ENCODE peak calls at places on chromosomes 11 and 22, in five cellular contexts. Q is endothelial cell of umbilical vein, C is upper lobe of left lung, U is spleen, Y is transverse colon. O is an unnamed sample.

GRCh38 chr11:5234390-5234834 is at the start of gene HBD:
- DNase-seq in U (no peak), C (no peak), Q (no peak), Y (no peak), O (no peak)

GRCh38 chr11:124763156-124763947 is 1.3 kb upstream of the ESAM start:
- DNase-seq in C (peak; percentile 98), Y (peak; percentile 91), U (peak; percentile 94), Q (peak; percentile 92), O (peak; percentile 92)

GRCh38 chr11:109680127-109680526 is 258.1 kb downstream of the C11orf87 start:
- DNase-seq in C (no peak), Y (no peak), Q (no peak), U (no peak), O (no peak)

GRCh38 chr11:60978546-60979380 is 7.3 kb downstream of the CD6 start:
- DNase-seq in Q (no peak), U (no peak), C (no peak), Y (no peak), O (no peak)

GRCh38 chr11:38553033-38553432 is 1955.0 kb upstream of the RAG2 start:
- DNase-seq in Y (no peak), Q (no peak), U (no peak), C (no peak), O (no peak)

GRCh38 chr22:38040953-38041759 is 16.0 kb upstream of the PICK1 start:
- DNase-seq in C (no peak), U (no peak), Q (no peak), Y (no peak), O (no peak)

GRCh38 chr11:80798189-80798588 is 1357.4 kb upstream of the TENM4 start:
- DNase-seq in Q (no peak), Y (no peak), U (no peak), C (no peak), O (no peak)

GRCh38 chr11:116930586-116930985 is 93.2 kb upstream of the APOA1 start:
- DNase-seq in U (no peak), Y (no peak), Q (no peak), C (no peak), O (no peak)

GRCh38 chr22:33014621-33015020 is 43.6 kb downstream of the SYN3 start:
- DNase-seq in Y (no peak), Q (no peak), C (peak; percentile 66), U (no peak), O (no peak)

GRCh38 chr11:73787051-73787642 is 527 bp upstream of the MRPL48 start:
- DNase-seq in U (no peak), C (no peak), Y (no peak), Q (no peak), O (no peak)

GRCh38 chr22:40599731-40600130 is 36.8 kb downstream of the MRTFA start:
- DNase-seq in Y (no peak), U (no peak), C (no peak), Q (no peak), O (no peak)

GRCh38 chr11:69284081-69284511 is 9.9 kb upstream of the MYEOV start:
- DNase-seq in C (no peak), Y (no peak), Q (no peak), U (no peak), O (no peak)

GRCh38 chr22:26589367-26589844 is 526 bp downstream of the TPST2 start:
- DNase-seq in Y (peak; percentile 57), U (peak; percentile 91), C (no peak), Q (peak; percentile 23), O (peak; percentile 38)

GRCh38 chr11:70339066-70339465 is 59.3 kb upstream of the CTTN start:
- DNase-seq in Q (no peak), C (peak; percentile 50), U (no peak), Y (no peak), O (no peak)

GRCh38 chr11:23957309-23957708 is 539.5 kb upstream of the LUZP2 start:
- DNase-seq in Q (no peak), U (no peak), Y (no peak), C (no peak), O (no peak)

GRCh38 chr22:47098554-47098953 is 336.1 kb downstream of the TBC1D22A start:
- DNase-seq in Q (no peak), C (no peak), U (no peak), Y (no peak), O (no peak)

GRCh38 chr22:39967996-39968968 is 8.1 kb downstream of the TMA7B start:
- DNase-seq in U (no peak), C (no peak), Y (no peak), Q (no peak), O (no peak)

GRCh38 chr22:25085930-25086901 is 113.4 kb upstream of the CRYBB3 start:
- DNase-seq in Q (peak; percentile 99), U (no peak), Y (no peak), C (no peak), O (no peak)

GRCh38 chr22:40244586-40244985 is 66.9 kb downstream of the TNRC6B start:
- DNase-seq in Q (no peak), Y (no peak), C (no peak), U (no peak), O (no peak)

GRCh38 chr22:40058265-40058664 is 63.5 kb downstream of the FAM83F start:
- DNase-seq in C (no peak), Y (no peak), U (no peak), Q (peak; percentile 18), O (no peak)

GRCh38 chr11:109521571-109522086 is 99.6 kb downstream of the C11orf87 start:
- DNase-seq in U (no peak), Y (no peak), Q (no peak), C (no peak), O (no peak)

GRCh38 chr11:112280268-112281126 is 19.8 kb upstream of the PLET1 start:
- DNase-seq in U (peak; percentile 81), C (no peak), Q (peak; percentile 79), Y (peak; percentile 66), O (peak; percentile 65)

GRCh38 chr11:95544095-95544795 is 245.3 kb downstream of the FAM76B start:
- DNase-seq in Q (no peak), U (no peak), Y (no peak), C (no peak), O (no peak)

GRCh38 chr11:130675456-130675855 is 227.0 kb downstream of the ADAMTS15 start:
- DNase-seq in Y (peak; percentile 14), C (no peak), U (no peak), Q (no peak), O (no peak)

GRCh38 chr11:86999388-86999787 is 38.3 kb upstream of the TMEM135 start:
- DNase-seq in Q (no peak), C (no peak), U (no peak), Y (no peak), O (no peak)

GRCh38 chr11:87002918-87003317 is 34.8 kb upstream of the TMEM135 start:
- DNase-seq in C (no peak), U (no peak), Y (no peak), Q (no peak), O (no peak)

GRCh38 chr11:86996953-86997570 is 40.7 kb upstream of the TMEM135 start:
- DNase-seq in U (no peak), Q (no peak), C (no peak), Y (no peak), O (no peak)

GRCh38 chr11:87005569-87005921 is 32.2 kb upstream of the TMEM135 start:
- DNase-seq in U (no peak), Y (no peak), C (no peak), Q (no peak), O (no peak)

DNA sequence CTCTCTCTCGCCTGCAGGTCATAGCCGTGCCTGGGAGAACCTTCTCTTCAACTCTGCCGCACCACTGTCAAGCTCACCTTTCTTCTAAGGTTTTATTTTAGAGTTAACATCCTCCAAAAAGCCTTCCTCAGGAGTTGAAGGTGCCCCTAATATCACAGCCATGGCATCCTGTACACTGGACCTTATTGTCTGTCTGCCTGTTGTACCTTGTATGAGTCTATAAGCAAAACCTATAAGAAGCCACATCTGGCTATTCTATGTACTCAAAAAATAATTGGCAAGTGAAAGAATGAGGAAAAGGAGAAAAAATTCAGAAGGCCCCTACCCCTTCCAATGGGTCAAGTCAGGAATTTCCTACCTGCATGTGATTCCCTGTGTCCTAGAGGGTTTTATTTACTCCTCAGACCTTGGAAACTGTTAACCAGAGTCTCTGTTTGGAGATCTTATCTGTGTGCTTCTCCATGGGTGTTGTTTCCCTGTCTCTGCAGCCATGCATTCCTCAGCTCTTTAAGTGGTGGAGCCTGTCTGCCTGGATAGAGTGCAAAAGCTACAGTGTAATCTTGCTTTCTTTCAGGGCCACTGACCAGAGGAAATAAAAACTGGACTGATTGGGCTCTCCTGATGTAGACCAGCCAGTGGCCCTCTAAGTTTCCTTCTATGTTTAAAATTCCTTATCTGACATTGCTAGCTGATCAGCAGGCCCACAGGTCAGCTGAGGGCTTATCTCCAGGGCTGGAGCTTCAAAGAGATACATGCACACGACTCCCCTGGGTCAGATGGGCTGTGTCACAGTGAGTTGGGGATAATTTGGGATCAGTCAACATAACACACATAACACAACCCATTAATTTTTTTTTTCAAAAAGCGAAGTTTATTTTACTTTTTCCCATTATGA is 37.6 kb upstream of the TMEM135 start:
- DNase-seq in U (no peak), Q (peak; percentile 31), C (no peak), Y (no peak), O (peak; percentile 59)
- TF ChIP-seq POLR2AphosphoS5 in U (no peak), Q (no peak), C (no peak), Y (no peak), O (peak; percentile 62)

DNA sequence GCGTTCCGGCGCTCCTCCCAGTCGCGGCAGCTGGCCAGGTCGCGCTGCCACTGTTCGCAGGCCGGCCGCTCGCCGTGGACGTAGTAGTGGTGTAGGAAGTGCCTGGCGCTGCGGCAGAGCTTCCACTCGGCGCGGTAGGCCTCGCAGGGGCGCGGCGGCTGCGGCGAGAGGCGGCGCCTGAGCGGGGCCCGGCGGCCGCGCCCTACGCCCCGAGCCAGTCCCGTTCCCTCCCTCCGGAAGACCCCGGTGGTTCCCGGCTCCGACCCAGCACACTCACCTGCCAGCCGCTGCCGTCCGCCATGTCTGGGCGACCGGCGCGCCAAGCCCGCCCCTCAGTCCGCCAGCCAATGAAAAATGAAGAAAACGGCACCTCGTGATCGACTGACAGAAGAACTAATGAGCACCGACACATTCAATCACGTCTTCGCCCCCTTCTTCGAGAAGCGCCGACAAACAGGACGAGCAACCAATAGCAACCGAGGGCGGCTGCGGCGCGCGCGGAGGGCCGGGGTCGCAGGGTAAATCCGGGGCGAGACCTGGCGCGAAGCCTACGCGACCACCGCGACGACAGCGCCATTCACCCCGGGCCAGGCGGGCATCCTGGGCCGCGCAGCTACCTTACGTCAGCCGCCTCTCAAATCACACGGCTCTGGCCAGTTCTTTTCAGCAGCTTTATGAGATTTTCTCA is at the start of gene C22orf39:
- DNase-seq in U (peak; percentile 95), Y (peak; percentile 92), Q (peak; percentile 94), C (peak; percentile 96), O (peak; percentile 89)
- TF ChIP-seq POLR2A in U (peak; percentile 61), Y (peak; percentile 78), Q (peak; percentile 77), C (peak; percentile 93), O (no peak)

GRCh38 chr11:36079911-36080310 is 136.0 kb downstream of the LDLRAD3 start:
- DNase-seq in Y (no peak), Q (no peak), C (no peak), U (no peak), O (no peak)
- TF ChIP-seq POLR2AphosphoS5 in Y (no peak), Q (no peak), C (no peak), U (no peak), O (no peak)

DNA sequence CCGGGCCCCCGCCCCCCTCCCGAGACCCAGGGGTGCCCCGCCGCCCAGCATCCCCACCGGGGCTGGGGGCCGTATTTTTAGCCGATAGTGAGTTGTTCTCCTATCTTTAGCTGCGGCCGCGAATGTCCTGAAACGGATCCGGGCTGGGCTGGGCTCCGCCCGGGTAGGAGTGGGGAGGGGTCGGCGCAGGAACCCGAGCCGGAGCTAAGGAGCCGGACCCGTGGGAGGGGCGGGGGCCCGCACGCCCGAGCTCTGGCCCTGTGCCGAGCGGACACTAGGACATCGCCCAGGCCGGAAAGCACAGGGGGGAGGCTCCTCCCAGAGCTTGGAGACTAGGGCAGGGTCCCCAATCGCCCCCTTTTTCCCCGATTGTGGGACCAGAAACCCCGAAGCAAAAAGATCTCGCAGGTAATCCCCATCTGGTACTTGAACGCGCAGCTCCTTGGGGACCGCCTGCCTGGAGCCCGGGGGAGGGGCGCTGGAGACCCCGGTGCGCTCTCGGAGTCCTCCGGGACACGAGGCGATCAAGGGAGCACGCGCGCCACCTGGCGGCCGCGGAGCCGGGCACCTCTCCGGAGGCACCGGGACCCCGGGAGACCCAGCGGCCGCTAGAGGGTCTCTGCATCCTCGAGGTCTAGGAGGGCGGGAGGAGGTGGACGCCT is 669 bp downstream of the CDC42EP2 start:
- DNase-seq in C (peak; percentile 98), Q (peak; percentile 82), Y (peak; percentile 85), U (peak; percentile 95), O (peak; percentile 77)
- TF ChIP-seq POLR2A in C (no peak), Q (no peak), Y (no peak), U (no peak), O (no peak)